ENCODE peak calls at places on chromosomes 5 and 9, in nine cellular contexts. One of them, this sample, is unnamed. For H3K4me1, the result is how much of the 10 kb centered on the place peaks cover.

GRCh38 chr5:100546041-100546440 is 10.9 kb downstream of the FAM174A start:
- DNase-seq in stomach: no peak
- DNase-seq in psoas muscle: no peak
- DNase-seq in ascending aorta: no peak
- DNase-seq in ovary: no peak
- DNase-seq in PC-3: no peak
- DNase-seq in A549: no peak
- DNase-seq in lung: no peak
- DNase-seq in aorta: no peak
- DNase-seq in this sample: no peak

GRCh38 chr5:142881076-142881466 is 110.9 kb downstream of the ARHGAP26 start:
- DNase-seq in PC-3: no peak
- DNase-seq in psoas muscle: no peak
- DNase-seq in stomach: no peak
- DNase-seq in ovary: no peak
- DNase-seq in lung: peak
- DNase-seq in A549: no peak
- DNase-seq in ascending aorta: no peak
- DNase-seq in aorta: no peak
- DNase-seq in this sample: no peak

GRCh38 chr5:149857499-149857898 is 87.1 kb downstream of the PDE6A start:
- DNase-seq in PC-3: peak
- DNase-seq in ovary: no peak
- DNase-seq in aorta: no peak
- DNase-seq in A549: no peak
- DNase-seq in psoas muscle: peak
- DNase-seq in lung: peak
- DNase-seq in stomach: peak
- DNase-seq in ascending aorta: peak
- DNase-seq in this sample: peak

GRCh38 chr5:170633235-170634041 is 129.6 kb downstream of the KCNIP1 start:
- DNase-seq in stomach: no peak
- DNase-seq in A549: peak
- DNase-seq in ascending aorta: no peak
- DNase-seq in lung: peak
- DNase-seq in PC-3: peak
- DNase-seq in ovary: peak
- DNase-seq in psoas muscle: peak
- DNase-seq in aorta: peak
- DNase-seq in this sample: peak

GRCh38 chr9:82431121-82431520 is 442.5 kb downstream of the SPATA31D1 start:
- DNase-seq in stomach: no peak
- DNase-seq in psoas muscle: no peak
- DNase-seq in ascending aorta: no peak
- DNase-seq in A549: no peak
- DNase-seq in lung: no peak
- DNase-seq in ovary: no peak
- DNase-seq in aorta: no peak
- DNase-seq in PC-3: no peak
- DNase-seq in this sample: no peak

GRCh38 chr5:57468481-57469165 is 14.0 kb downstream of the ACTBL2 start:
- DNase-seq in ascending aorta: no peak
- DNase-seq in psoas muscle: no peak
- DNase-seq in A549: no peak
- DNase-seq in lung: no peak
- DNase-seq in PC-3: no peak
- DNase-seq in stomach: no peak
- DNase-seq in aorta: no peak
- DNase-seq in ovary: no peak
- DNase-seq in this sample: no peak

GRCh38 chr5:156641690-156642089 is 208.4 kb upstream of the PPP1R2B start:
- DNase-seq in ovary: no peak
- DNase-seq in PC-3: no peak
- DNase-seq in aorta: no peak
- DNase-seq in lung: no peak
- DNase-seq in ascending aorta: no peak
- DNase-seq in A549: no peak
- DNase-seq in psoas muscle: no peak
- DNase-seq in stomach: no peak
- DNase-seq in this sample: no peak

GRCh38 chr9:75064307-75065025 is 23.5 kb downstream of the NMRK1 start:
- DNase-seq in lung: no peak
- DNase-seq in PC-3: peak
- DNase-seq in ascending aorta: no peak
- DNase-seq in stomach: no peak
- DNase-seq in ovary: no peak
- DNase-seq in psoas muscle: no peak
- DNase-seq in A549: no peak
- DNase-seq in aorta: no peak
- DNase-seq in this sample: no peak

GRCh38 chr5:73197637-73198257 is 24.8 kb downstream of the TMEM174 start:
- DNase-seq in lung: no peak
- DNase-seq in aorta: no peak
- DNase-seq in psoas muscle: no peak
- DNase-seq in A549: no peak
- DNase-seq in stomach: no peak
- DNase-seq in ascending aorta: no peak
- DNase-seq in PC-3: no peak
- DNase-seq in ovary: no peak
- DNase-seq in this sample: no peak

GRCh38 chr5:137613554-137614265 is 114.6 kb upstream of the SPOCK1 start:
- DNase-seq in ascending aorta: no peak
- DNase-seq in psoas muscle: no peak
- DNase-seq in ovary: no peak
- DNase-seq in stomach: no peak
- DNase-seq in A549: no peak
- DNase-seq in lung: no peak
- DNase-seq in aorta: no peak
- DNase-seq in PC-3: peak
- DNase-seq in this sample: no peak

GRCh38 chr5:113382736-113383135 is 52.1 kb downstream of the TSSK1B start:
- DNase-seq in A549: no peak
- DNase-seq in ovary: no peak
- DNase-seq in aorta: no peak
- DNase-seq in stomach: no peak
- DNase-seq in ascending aorta: no peak
- DNase-seq in PC-3: peak
- DNase-seq in lung: no peak
- DNase-seq in psoas muscle: no peak
- DNase-seq in this sample: no peak

GRCh38 chr9:85942913-85943729 is 2.2 kb downstream of the NAA35 start:
- DNase-seq in ascending aorta: no peak
- DNase-seq in stomach: no peak
- DNase-seq in A549: no peak
- DNase-seq in aorta: no peak
- DNase-seq in lung: no peak
- DNase-seq in ovary: no peak
- DNase-seq in psoas muscle: no peak
- DNase-seq in PC-3: no peak
- DNase-seq in this sample: no peak

GRCh38 chr9:115326461-115326860 is 208.5 kb upstream of the TNC start:
- DNase-seq in stomach: no peak
- DNase-seq in A549: no peak
- DNase-seq in aorta: no peak
- DNase-seq in lung: no peak
- DNase-seq in ovary: no peak
- DNase-seq in ascending aorta: no peak
- DNase-seq in psoas muscle: no peak
- DNase-seq in PC-3: no peak
- DNase-seq in this sample: no peak

GRCh38 chr5:122715095-122715494 is 59.8 kb upstream of the SNX2 start:
- DNase-seq in stomach: no peak
- DNase-seq in lung: no peak
- DNase-seq in PC-3: no peak
- DNase-seq in A549: no peak
- DNase-seq in ovary: no peak
- DNase-seq in ascending aorta: no peak
- DNase-seq in psoas muscle: no peak
- DNase-seq in aorta: no peak
- DNase-seq in this sample: no peak

GRCh38 chr9:127049044-127049443 is 73.4 kb downstream of the ANGPTL2 start:
- DNase-seq in A549: peak
- DNase-seq in aorta: no peak
- DNase-seq in ascending aorta: no peak
- DNase-seq in lung: peak
- DNase-seq in PC-3: peak
- DNase-seq in psoas muscle: no peak
- DNase-seq in ovary: peak
- DNase-seq in stomach: peak
- DNase-seq in this sample: peak
- H3K4me3 ChIP-seq in A549: no peak
- H3K4me3 ChIP-seq in aorta: no peak
- H3K4me3 ChIP-seq in ascending aorta: no peak
- H3K4me3 ChIP-seq in lung: no peak
- H3K4me3 ChIP-seq in PC-3: peak
- H3K4me3 ChIP-seq in psoas muscle: no peak
- H3K4me3 ChIP-seq in ovary: no peak
- H3K4me3 ChIP-seq in stomach: no peak
- H3K4me3 ChIP-seq in this sample: no peak

GRCh38 chr9:35904966-35905781 is 828 bp upstream of the HRCT1 start:
- DNase-seq in aorta: no peak
- DNase-seq in PC-3: peak
- DNase-seq in ascending aorta: no peak
- DNase-seq in lung: peak
- DNase-seq in stomach: no peak
- DNase-seq in psoas muscle: no peak
- DNase-seq in ovary: no peak
- DNase-seq in A549: no peak
- DNase-seq in this sample: no peak

GRCh38 chr9:35905912-35906679 is at the start of gene HRCT1:
- DNase-seq in psoas muscle: peak
- DNase-seq in stomach: peak
- DNase-seq in A549: peak
- DNase-seq in PC-3: peak
- DNase-seq in aorta: peak
- DNase-seq in ovary: peak
- DNase-seq in ascending aorta: peak
- DNase-seq in lung: peak
- DNase-seq in this sample: peak

GRCh38 chr9:35906923-35907699 is 1.1 kb downstream of the HRCT1 start:
- DNase-seq in A549: no peak
- DNase-seq in ascending aorta: no peak
- DNase-seq in stomach: no peak
- DNase-seq in PC-3: peak
- DNase-seq in lung: peak
- DNase-seq in ovary: peak
- DNase-seq in psoas muscle: peak
- DNase-seq in aorta: peak
- DNase-seq in this sample: peak

GRCh38 chr9:35903049-35903448 is 3.0 kb upstream of the HRCT1 start:
- DNase-seq in ovary: no peak
- DNase-seq in ascending aorta: no peak
- DNase-seq in stomach: no peak
- DNase-seq in aorta: no peak
- DNase-seq in psoas muscle: no peak
- DNase-seq in PC-3: peak
- DNase-seq in A549: peak
- DNase-seq in lung: peak
- DNase-seq in this sample: no peak

GRCh38 chr9:35904338-35904737 is 1.7 kb upstream of the HRCT1 start:
- DNase-seq in aorta: no peak
- DNase-seq in A549: no peak
- DNase-seq in lung: peak
- DNase-seq in PC-3: no peak
- DNase-seq in ascending aorta: no peak
- DNase-seq in stomach: no peak
- DNase-seq in ovary: no peak
- DNase-seq in psoas muscle: no peak
- DNase-seq in this sample: no peak
- H3K27ac ChIP-seq in aorta: no peak
- H3K27ac ChIP-seq in A549: peak
- H3K27ac ChIP-seq in lung: no peak
- H3K27ac ChIP-seq in PC-3: no peak
- H3K27ac ChIP-seq in ascending aorta: peak
- H3K27ac ChIP-seq in stomach: no peak
- H3K27ac ChIP-seq in ovary: no peak
- H3K27ac ChIP-seq in psoas muscle: peak
- H3K27ac ChIP-seq in this sample: peak

DNA sequence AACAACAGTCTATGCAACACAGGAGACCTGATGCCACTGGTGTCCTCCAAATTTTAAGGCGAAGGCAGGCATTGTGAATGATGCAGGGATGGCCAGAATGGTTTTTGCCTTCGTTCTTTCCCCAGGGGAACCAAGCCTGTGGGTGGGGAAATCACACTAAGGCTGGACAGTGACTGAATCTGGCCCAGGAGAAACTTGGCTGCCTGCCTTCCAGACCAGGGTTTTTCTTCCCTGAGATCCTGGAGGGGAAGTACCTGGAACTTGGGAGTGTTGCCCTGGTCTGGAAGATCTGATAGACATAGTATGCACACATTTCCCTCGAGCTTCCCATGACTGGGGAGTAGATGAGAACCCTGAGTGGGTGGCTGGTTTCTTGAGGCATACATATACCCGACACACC is 699 bp upstream of the IL11RA start:
- DNase-seq in psoas muscle: peak
- DNase-seq in PC-3: no peak
- DNase-seq in ovary: peak
- DNase-seq in lung: no peak
- DNase-seq in aorta: no peak
- DNase-seq in A549: no peak
- DNase-seq in stomach: peak
- DNase-seq in ascending aorta: no peak
- DNase-seq in this sample: peak
- H3K4me1 ChIP-seq in psoas muscle: half or more
- H3K4me1 ChIP-seq in PC-3: under half
- H3K4me1 ChIP-seq in ovary: under half
- H3K4me1 ChIP-seq in lung: under half
- H3K4me1 ChIP-seq in aorta: under half
- H3K4me1 ChIP-seq in A549: under half
- H3K4me1 ChIP-seq in stomach: half or more
- H3K4me1 ChIP-seq in ascending aorta: under half
- H3K4me1 ChIP-seq in this sample: under half

GRCh38 chr5:172453986-172454354 is 355 bp downstream of the SH3PXD2B start:
- DNase-seq in psoas muscle: peak
- DNase-seq in aorta: peak
- DNase-seq in lung: no peak
- DNase-seq in ovary: peak
- DNase-seq in ascending aorta: no peak
- DNase-seq in A549: no peak
- DNase-seq in stomach: no peak
- DNase-seq in PC-3: no peak
- DNase-seq in this sample: peak

GRCh38 chr5:172456076-172456800 is 1.9 kb upstream of the SH3PXD2B start:
- DNase-seq in ascending aorta: no peak
- DNase-seq in A549: no peak
- DNase-seq in aorta: no peak
- DNase-seq in PC-3: no peak
- DNase-seq in lung: no peak
- DNase-seq in ovary: no peak
- DNase-seq in stomach: no peak
- DNase-seq in psoas muscle: no peak
- DNase-seq in this sample: no peak

GRCh38 chr5:172454355-172455086 is at the start of gene SH3PXD2B:
- DNase-seq in psoas muscle: peak
- DNase-seq in lung: no peak
- DNase-seq in ascending aorta: no peak
- DNase-seq in stomach: peak
- DNase-seq in ovary: peak
- DNase-seq in A549: peak
- DNase-seq in PC-3: peak
- DNase-seq in aorta: peak
- DNase-seq in this sample: peak

GRCh38 chr5:172455511-172456061 is 1.3 kb upstream of the SH3PXD2B start:
- DNase-seq in psoas muscle: peak
- DNase-seq in ascending aorta: no peak
- DNase-seq in stomach: no peak
- DNase-seq in PC-3: no peak
- DNase-seq in lung: no peak
- DNase-seq in aorta: peak
- DNase-seq in ovary: peak
- DNase-seq in A549: no peak
- DNase-seq in this sample: peak

GRCh38 chr5:172455087-172455381 is 709 bp upstream of the SH3PXD2B start:
- DNase-seq in ovary: no peak
- DNase-seq in stomach: no peak
- DNase-seq in ascending aorta: no peak
- DNase-seq in lung: no peak
- DNase-seq in A549: no peak
- DNase-seq in aorta: no peak
- DNase-seq in PC-3: no peak
- DNase-seq in psoas muscle: no peak
- DNase-seq in this sample: no peak
- H3K4me3 ChIP-seq in ovary: peak
- H3K4me3 ChIP-seq in stomach: peak
- H3K4me3 ChIP-seq in ascending aorta: peak
- H3K4me3 ChIP-seq in lung: no peak
- H3K4me3 ChIP-seq in A549: peak
- H3K4me3 ChIP-seq in aorta: no peak
- H3K4me3 ChIP-seq in PC-3: peak
- H3K4me3 ChIP-seq in psoas muscle: peak
- H3K4me3 ChIP-seq in this sample: peak